ENCODE peak calls at places on chromosomes 7 and 10, in eight cellular contexts. Q is colonic mucosa, L is cardiac muscle cell, C is body of pancreas, H is thyroid gland, G is kidney, I is transverse colon, E is psoas muscle. V is an unnamed sample.

GRCh38 chr10:44071479-44071878 is 313.4 kb downstream of the CXCL12 start:
- DNase-seq in Q (no peak), L (no peak), C (no peak), H (no peak), G (no peak), I (no peak), E (no peak), V (no peak)

GRCh38 chr10:67401711-67402110 is 294.3 kb downstream of the CTNNA3 start:
- DNase-seq in Q (no peak), L (no peak), C (no peak), H (no peak), G (no peak), I (no peak), E (no peak), V (no peak)

GRCh38 chr7:29563590-29564454 is at the start of gene PRR15:
- DNase-seq in Q (peak; percentile 94), L (peak; percentile 71), C (peak; percentile 85), H (peak; percentile 80), G (peak; percentile 90), I (peak; percentile 91), E (peak; percentile 24), V (peak; percentile 71)

GRCh38 chr7:20199015-20199737 is 18.0 kb downstream of the MACC1 start:
- DNase-seq in Q (peak; percentile 89), L (peak; percentile 29), C (peak; percentile 34), H (peak; percentile 42), G (peak; percentile 81), I (peak; percentile 85), E (peak; percentile 40), V (peak; percentile 77)

GRCh38 chr7:48108959-48109847 is 20.1 kb downstream of the UPP1 start:
- DNase-seq in Q (no peak), L (no peak), C (no peak), H (no peak), G (no peak), I (no peak), E (no peak), V (no peak)

GRCh38 chr10:50637003-50637579 is 13.3 kb upstream of the SGMS1 start:
- DNase-seq in Q (no peak), L (no peak), C (no peak), H (no peak), G (no peak), I (no peak), E (no peak), V (no peak)

GRCh38 chr7:75723444-75723843 is 15.3 kb downstream of the HIP1 start:
- DNase-seq in Q (no peak), L (no peak), C (no peak), H (no peak), G (no peak), I (no peak), E (no peak), V (no peak)

GRCh38 chr10:69051303-69051702 is 36.6 kb upstream of the SRGN start:
- DNase-seq in Q (no peak), L (no peak), C (no peak), H (no peak), G (peak; percentile 78), I (peak; percentile 41), E (peak; percentile 33), V (peak; percentile 57)

GRCh38 chr7:157423348-157423747 is 86.5 kb downstream of the DNAJB6 start:
- DNase-seq in Q (no peak), L (no peak), C (no peak), H (no peak), G (no peak), I (no peak), E (no peak), V (no peak)

GRCh38 chr7:121938429-121938996 is 65.6 kb downstream of the PTPRZ1 start:
- DNase-seq in Q (no peak), L (no peak), C (no peak), H (no peak), G (no peak), I (no peak), E (no peak), V (no peak)

GRCh38 chr7:42351313-42351935 is 114.4 kb upstream of the GLI3 start:
- DNase-seq in Q (no peak), L (no peak), C (no peak), H (no peak), G (no peak), I (no peak), E (no peak), V (no peak)

GRCh38 chr10:60433684-60434083 is 44.0 kb upstream of the ANK3 start:
- DNase-seq in Q (no peak), L (no peak), C (no peak), H (no peak), G (no peak), I (no peak), E (no peak), V (no peak)

GRCh38 chr10:50512214-50512595 is 111.6 kb downstream of the SGMS1 start:
- DNase-seq in Q (no peak), L (no peak), C (no peak), H (no peak), G (no peak), I (no peak), E (no peak), V (no peak)

GRCh38 chr10:70561558-70561957 is 41.0 kb downstream of the PRF1 start:
- DNase-seq in Q (no peak), L (no peak), C (no peak), H (no peak), G (peak; percentile 38), I (no peak), E (no peak), V (no peak)

GRCh38 chr10:63675171-63675570 is 154.0 kb downstream of the REEP3 start:
- DNase-seq in Q (no peak), L (no peak), C (no peak), H (peak; percentile 70), G (no peak), I (no peak), E (no peak), V (peak; percentile 28)

DNA sequence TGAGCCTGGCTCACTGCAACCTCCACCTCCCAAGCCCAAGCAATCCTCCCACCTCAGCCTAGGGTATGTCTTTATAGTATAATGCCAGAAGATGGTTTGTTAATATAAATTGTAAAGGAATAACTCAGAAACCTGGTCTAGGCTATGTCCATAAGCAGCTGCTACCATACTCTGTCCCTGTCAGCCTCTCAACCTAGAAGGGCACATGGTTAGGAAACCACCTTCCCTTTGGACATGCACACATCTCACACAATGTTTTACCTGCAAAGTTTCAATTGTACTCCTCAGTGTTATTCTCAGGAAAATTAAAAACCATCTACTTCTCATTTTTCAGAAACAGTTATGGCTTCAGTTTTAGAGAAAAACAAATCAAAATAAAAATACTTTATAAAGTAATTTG is 40.1 kb downstream of the ARHGAP21 start:
- DNase-seq in Q (no peak), L (no peak), C (no peak), H (no peak), G (no peak), I (no peak), E (no peak), V (no peak)
- H3K4me1 ChIP-seq in Q (no peaks in the 10 kb centered on the region), L (peaks cover 5% of the 10 kb centered on the region), C (peaks cover 30% of the 10 kb centered on the region), H (no peaks in the 10 kb centered on the region), G (peaks cover 2% of the 10 kb centered on the region), I (peaks cover 25% of the 10 kb centered on the region), E (peaks cover 29% of the 10 kb centered on the region), V (no peaks in the 10 kb centered on the region)

DNA sequence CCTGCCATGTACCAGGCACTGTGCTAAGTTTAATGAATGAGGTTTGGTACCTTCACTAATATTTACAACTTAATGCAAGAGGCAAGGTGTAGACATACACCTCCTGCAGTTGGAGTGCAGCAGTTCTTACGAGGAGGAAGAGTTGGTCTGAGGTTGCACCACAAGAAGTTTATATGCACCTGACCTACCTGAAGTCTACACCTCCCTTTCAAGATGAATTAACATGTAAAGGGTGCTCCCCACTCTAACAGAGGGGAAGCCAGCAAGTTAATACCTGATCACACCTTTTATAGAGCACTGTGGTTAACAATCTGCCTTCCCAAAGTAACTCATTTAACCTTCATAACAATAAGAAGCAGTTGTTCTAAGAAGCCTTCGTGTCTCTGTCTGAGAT is 120.0 kb downstream of the LYZL1 start:
- DNase-seq in Q (no peak), L (no peak), C (no peak), H (no peak), G (no peak), I (no peak), E (no peak), V (no peak)
- H3K4me3 ChIP-seq in Q (peak overlapping the region; percentile 63), L (no peak overlapping the region), C (no peak overlapping the region), H (peak overlapping the region; percentile 52), G (peak overlapping the region; percentile 74), I (no peak overlapping the region), E (peak overlapping the region; percentile 87), V (peak overlapping the region; percentile 91)

DNA sequence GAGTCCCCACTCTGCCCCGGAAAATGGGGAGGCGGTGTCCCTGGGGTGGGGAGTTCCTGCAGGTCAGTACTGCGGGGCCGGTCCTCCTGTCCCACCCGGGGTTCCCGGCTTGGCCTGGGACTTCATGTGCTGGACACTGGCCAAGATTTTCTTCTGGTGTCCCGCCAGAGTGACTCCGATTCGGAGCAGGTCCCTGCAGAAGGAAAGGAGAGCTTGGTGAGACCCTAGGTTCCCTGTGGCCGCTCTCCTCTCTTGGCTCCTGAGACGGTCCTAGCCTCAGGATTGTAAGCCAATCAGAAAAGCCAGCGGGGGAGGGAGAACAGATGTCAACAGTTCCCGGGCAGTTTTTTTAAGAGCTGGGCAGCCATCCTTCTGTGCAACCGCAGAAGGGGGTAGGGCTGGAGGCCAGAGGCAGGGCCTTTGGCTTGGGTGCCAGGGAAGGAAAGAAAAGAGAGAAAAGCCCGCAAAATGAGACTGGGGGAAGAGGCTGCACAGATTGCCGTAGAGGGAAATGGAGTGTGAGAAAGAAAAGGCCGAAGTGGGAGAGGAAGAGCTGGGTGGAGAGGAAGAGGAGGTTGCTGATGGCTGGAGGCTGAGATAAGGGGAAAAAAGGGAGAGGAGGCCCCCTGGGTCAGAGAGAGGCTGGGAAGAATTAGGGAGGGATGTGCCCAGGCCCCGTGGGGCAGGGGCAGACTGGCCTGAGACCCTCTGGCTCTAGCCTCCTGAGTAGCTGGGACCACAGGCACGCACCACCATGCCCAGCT is 23.7 kb downstream of the EPHB4 start:
- DNase-seq in Q (peak; percentile 94), L (peak; percentile 91), C (peak; percentile 55), H (peak; percentile 80), G (peak; percentile 89), I (peak; percentile 82), E (peak; percentile 80), V (peak; percentile 96)
- H3K27ac ChIP-seq in Q (peak overlapping the region; percentile 70), L (peak overlapping the region; percentile 57), C (peak overlapping the region; percentile 70), H (no peak overlapping the region), G (no peak overlapping the region), I (peak overlapping the region; percentile 79), E (no peak overlapping the region), V (peak overlapping the region; percentile 83)

DNA sequence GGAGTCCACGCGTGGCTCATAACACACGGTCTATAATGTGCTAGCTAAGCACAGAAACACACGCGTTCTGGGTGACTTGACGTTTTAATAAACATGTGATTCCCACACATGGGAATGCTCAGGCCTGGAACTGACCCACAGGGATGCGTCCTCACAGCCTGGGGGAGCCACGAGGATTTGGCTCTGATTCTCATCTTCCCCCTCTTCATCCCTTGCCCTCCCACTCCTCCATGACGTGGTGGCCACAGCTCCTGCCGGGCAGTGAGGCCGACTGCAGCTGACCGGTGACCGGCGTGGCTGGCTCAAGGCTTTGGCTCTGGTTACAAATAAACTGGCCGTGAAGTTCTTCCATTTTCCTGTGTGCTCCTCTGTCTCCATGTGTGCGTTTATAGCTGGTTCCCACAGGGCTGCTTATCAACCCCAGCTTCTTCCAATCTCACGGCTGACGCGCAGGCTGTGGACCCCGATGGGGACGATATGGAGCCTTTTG is 40.9 kb upstream of the KLF6 start:
- DNase-seq in Q (no peak), L (no peak), C (no peak), H (no peak), G (peak; percentile 63), I (no peak), E (peak; percentile 59), V (no peak)
- H3K4me1 ChIP-seq in Q (peaks cover 2% of the 10 kb centered on the region), L (peaks cover 2% of the 10 kb centered on the region), C (peaks cover 8% of the 10 kb centered on the region), H (peaks cover 6% of the 10 kb centered on the region), G (peaks cover 12% of the 10 kb centered on the region), I (peaks cover 23% of the 10 kb centered on the region), E (peaks cover 22% of the 10 kb centered on the region), V (peaks cover 9% of the 10 kb centered on the region)

GRCh38 chr10:30058570-30059132 is 735 bp downstream of the JCAD start:
- DNase-seq in Q (no peak), L (peak; percentile 43), C (no peak), H (peak; percentile 29), G (peak; percentile 73), I (no peak), E (peak; percentile 21), V (no peak)
- H3K4me3 ChIP-seq in Q (peak overlapping the region; percentile 53), L (peak overlapping the region; percentile 91), C (peak overlapping the region; percentile 40), H (peak overlapping the region; percentile 64), G (peak overlapping the region; percentile 55), I (peak overlapping the region; percentile 64), E (peak overlapping the region; percentile 87), V (peak overlapping the region; percentile 76)

V was measured in testis.